ENCODE peak calls at places on chromosomes 7 and 10, in nine cellular contexts. One of them, this sample, is unnamed.

GRCh38 chr7:67440321-67440720 is 443.7 kb downstream of the TYW1 start:
- DNase-seq in spleen: no peak
- DNase-seq in HCT116: no peak
- DNase-seq in endothelial cell of umbilical vein: no peak
- DNase-seq in Panc1: no peak
- DNase-seq in vagina: no peak
- DNase-seq in transverse colon: no peak
- DNase-seq in K562: no peak
- DNase-seq in sigmoid colon: no peak
- DNase-seq in this sample: no peak

GRCh38 chr10:132236161-132236560 is 49.4 kb downstream of the DPYSL4 start:
- DNase-seq in spleen: no peak
- DNase-seq in HCT116: no peak
- DNase-seq in endothelial cell of umbilical vein: no peak
- DNase-seq in Panc1: no peak
- DNase-seq in vagina: no peak
- DNase-seq in transverse colon: no peak
- DNase-seq in K562: no peak
- DNase-seq in sigmoid colon: no peak
- DNase-seq in this sample: no peak

GRCh38 chr7:150375662-150376521 is 3.2 kb upstream of the ZNF775 start:
- DNase-seq in spleen: no peak
- DNase-seq in HCT116: no peak
- DNase-seq in endothelial cell of umbilical vein: no peak
- DNase-seq in Panc1: no peak
- DNase-seq in vagina: no peak
- DNase-seq in transverse colon: peak
- DNase-seq in K562: no peak
- DNase-seq in sigmoid colon: no peak
- DNase-seq in this sample: no peak

GRCh38 chr10:78165617-78166016 is 132.0 kb downstream of the RPS24 start:
- DNase-seq in spleen: no peak
- DNase-seq in HCT116: peak
- DNase-seq in endothelial cell of umbilical vein: no peak
- DNase-seq in Panc1: no peak
- DNase-seq in vagina: no peak
- DNase-seq in transverse colon: no peak
- DNase-seq in K562: no peak
- DNase-seq in sigmoid colon: no peak
- DNase-seq in this sample: no peak

GRCh38 chr7:97024209-97025129 is at the start of gene DLX5:
- DNase-seq in spleen: no peak
- DNase-seq in HCT116: no peak
- DNase-seq in endothelial cell of umbilical vein: no peak
- DNase-seq in Panc1: no peak
- DNase-seq in vagina: no peak
- DNase-seq in transverse colon: no peak
- DNase-seq in K562: no peak
- DNase-seq in sigmoid colon: no peak
- DNase-seq in this sample: no peak

GRCh38 chr7:32206987-32207386 is 136.8 kb upstream of the PDE1C start:
- DNase-seq in spleen: no peak
- DNase-seq in HCT116: no peak
- DNase-seq in endothelial cell of umbilical vein: peak
- DNase-seq in Panc1: no peak
- DNase-seq in vagina: peak
- DNase-seq in transverse colon: no peak
- DNase-seq in K562: peak
- DNase-seq in sigmoid colon: no peak
- DNase-seq in this sample: no peak

GRCh38 chr7:133797818-133798485 is 329.2 kb upstream of the LRGUK start:
- DNase-seq in spleen: no peak
- DNase-seq in HCT116: no peak
- DNase-seq in endothelial cell of umbilical vein: no peak
- DNase-seq in Panc1: no peak
- DNase-seq in vagina: no peak
- DNase-seq in transverse colon: no peak
- DNase-seq in K562: no peak
- DNase-seq in sigmoid colon: no peak
- DNase-seq in this sample: no peak

GRCh38 chr7:17046666-17047065 is 164.9 kb upstream of the AGR3 start:
- DNase-seq in spleen: no peak
- DNase-seq in HCT116: no peak
- DNase-seq in endothelial cell of umbilical vein: no peak
- DNase-seq in Panc1: no peak
- DNase-seq in vagina: no peak
- DNase-seq in transverse colon: no peak
- DNase-seq in K562: no peak
- DNase-seq in sigmoid colon: no peak
- DNase-seq in this sample: peak

GRCh38 chr10:68233045-68233444 is 1.1 kb upstream of the ATOH7 start:
- DNase-seq in spleen: no peak
- DNase-seq in HCT116: no peak
- DNase-seq in endothelial cell of umbilical vein: no peak
- DNase-seq in Panc1: no peak
- DNase-seq in vagina: no peak
- DNase-seq in transverse colon: no peak
- DNase-seq in K562: no peak
- DNase-seq in sigmoid colon: no peak
- DNase-seq in this sample: no peak

GRCh38 chr7:47795631-47796030 is 152.6 kb downstream of the PKD1L1 start:
- DNase-seq in spleen: no peak
- DNase-seq in HCT116: no peak
- DNase-seq in endothelial cell of umbilical vein: no peak
- DNase-seq in Panc1: no peak
- DNase-seq in vagina: no peak
- DNase-seq in transverse colon: no peak
- DNase-seq in K562: no peak
- DNase-seq in sigmoid colon: no peak
- DNase-seq in this sample: no peak

GRCh38 chr10:71381611-71382010 is 15.1 kb upstream of the CDH23 start:
- DNase-seq in spleen: no peak
- DNase-seq in HCT116: no peak
- DNase-seq in endothelial cell of umbilical vein: no peak
- DNase-seq in Panc1: no peak
- DNase-seq in vagina: no peak
- DNase-seq in transverse colon: no peak
- DNase-seq in K562: no peak
- DNase-seq in sigmoid colon: no peak
- DNase-seq in this sample: no peak

GRCh38 chr7:15780271-15780670 is 93.8 kb upstream of the MEOX2 start:
- DNase-seq in spleen: no peak
- DNase-seq in HCT116: no peak
- DNase-seq in endothelial cell of umbilical vein: peak
- DNase-seq in Panc1: no peak
- DNase-seq in vagina: no peak
- DNase-seq in transverse colon: no peak
- DNase-seq in K562: no peak
- DNase-seq in sigmoid colon: no peak
- DNase-seq in this sample: no peak

GRCh38 chr7:55133630-55134392 is 115.0 kb downstream of the EGFR start:
- DNase-seq in spleen: no peak
- DNase-seq in HCT116: peak
- DNase-seq in endothelial cell of umbilical vein: peak
- DNase-seq in Panc1: peak
- DNase-seq in vagina: peak
- DNase-seq in transverse colon: no peak
- DNase-seq in K562: peak
- DNase-seq in sigmoid colon: peak
- DNase-seq in this sample: peak

GRCh38 chr10:22605168-22605567 is 109.2 kb downstream of the PIP4K2A start:
- DNase-seq in spleen: no peak
- DNase-seq in HCT116: no peak
- DNase-seq in endothelial cell of umbilical vein: no peak
- DNase-seq in Panc1: no peak
- DNase-seq in vagina: no peak
- DNase-seq in transverse colon: no peak
- DNase-seq in K562: no peak
- DNase-seq in sigmoid colon: no peak
- DNase-seq in this sample: no peak

GRCh38 chr10:116989439-116989838 is 15.5 kb downstream of the SHTN1 start:
- DNase-seq in spleen: no peak
- DNase-seq in HCT116: no peak
- DNase-seq in endothelial cell of umbilical vein: no peak
- DNase-seq in Panc1: no peak
- DNase-seq in vagina: no peak
- DNase-seq in transverse colon: no peak
- DNase-seq in K562: no peak
- DNase-seq in sigmoid colon: no peak
- DNase-seq in this sample: no peak

GRCh38 chr10:91887075-91887899 is 22.0 kb downstream of the FGFBP3 start:
- DNase-seq in spleen: peak
- DNase-seq in HCT116: no peak
- DNase-seq in endothelial cell of umbilical vein: peak
- DNase-seq in Panc1: no peak
- DNase-seq in vagina: no peak
- DNase-seq in transverse colon: peak
- DNase-seq in K562: no peak
- DNase-seq in sigmoid colon: peak
- DNase-seq in this sample: no peak

GRCh38 chr10:121486906-121487305 is 111.3 kb downstream of the FGFR2 start:
- DNase-seq in spleen: no peak
- DNase-seq in HCT116: no peak
- DNase-seq in endothelial cell of umbilical vein: no peak
- DNase-seq in Panc1: no peak
- DNase-seq in vagina: no peak
- DNase-seq in transverse colon: no peak
- DNase-seq in K562: no peak
- DNase-seq in sigmoid colon: no peak
- DNase-seq in this sample: no peak
- TF ChIP-seq POLR2AphosphoS5 in spleen: no peak
- TF ChIP-seq POLR2AphosphoS5 in HCT116: no peak
- TF ChIP-seq POLR2AphosphoS5 in endothelial cell of umbilical vein: no peak
- TF ChIP-seq POLR2AphosphoS5 in Panc1: no peak
- TF ChIP-seq POLR2AphosphoS5 in vagina: no peak
- TF ChIP-seq POLR2AphosphoS5 in transverse colon: no peak
- TF ChIP-seq POLR2AphosphoS5 in K562: no peak
- TF ChIP-seq POLR2AphosphoS5 in sigmoid colon: no peak
- TF ChIP-seq POLR2AphosphoS5 in this sample: no peak

DNA sequence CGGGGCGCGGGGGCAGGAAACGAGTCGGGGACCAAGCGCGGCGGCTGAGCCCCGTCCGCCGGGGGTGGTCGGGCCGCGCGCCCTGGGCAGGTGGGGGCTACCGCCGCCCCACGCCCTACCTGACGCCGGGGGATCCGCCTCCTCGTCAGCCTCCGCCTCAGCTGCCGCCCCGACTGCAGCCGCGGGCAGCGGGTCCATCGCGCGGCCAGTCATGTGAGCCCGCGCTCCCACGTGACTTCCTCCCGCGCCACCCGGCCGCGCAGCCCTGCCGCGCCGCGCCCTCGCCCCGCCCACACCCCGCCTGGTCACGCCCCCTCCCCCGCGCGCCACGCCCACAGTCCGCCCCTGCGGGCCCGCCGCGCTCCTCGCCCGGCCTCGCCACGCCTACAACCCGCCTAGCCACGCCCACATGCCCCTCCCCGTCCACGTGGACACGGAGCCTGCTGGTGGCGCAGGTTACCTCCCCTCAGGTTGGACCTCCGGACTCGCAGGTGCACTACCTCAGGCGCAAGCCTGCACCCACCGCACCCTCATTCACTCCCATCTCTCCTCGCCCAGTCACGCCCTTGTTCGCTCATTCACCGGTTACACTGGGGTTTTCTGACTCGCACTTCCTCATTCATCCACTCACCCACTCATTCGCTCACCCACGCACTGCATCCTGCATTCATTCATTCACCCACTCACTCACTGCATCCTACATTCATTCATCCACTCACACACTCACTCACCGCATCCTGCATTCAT is at the start of gene SNX8:
- DNase-seq in spleen: peak
- DNase-seq in HCT116: peak
- DNase-seq in endothelial cell of umbilical vein: peak
- DNase-seq in Panc1: peak
- DNase-seq in vagina: no peak
- DNase-seq in transverse colon: peak
- DNase-seq in K562: peak
- DNase-seq in sigmoid colon: peak
- DNase-seq in this sample: peak
- TF ChIP-seq POLR2AphosphoS5 in spleen: peak
- TF ChIP-seq POLR2AphosphoS5 in HCT116: peak
- TF ChIP-seq POLR2AphosphoS5 in endothelial cell of umbilical vein: peak
- TF ChIP-seq POLR2AphosphoS5 in Panc1: peak
- TF ChIP-seq POLR2AphosphoS5 in vagina: no peak
- TF ChIP-seq POLR2AphosphoS5 in transverse colon: peak
- TF ChIP-seq POLR2AphosphoS5 in K562: peak
- TF ChIP-seq POLR2AphosphoS5 in sigmoid colon: peak
- TF ChIP-seq POLR2AphosphoS5 in this sample: no peak

GRCh38 chr7:126698909-126699308 is 553.8 kb downstream of the GRM8 start:
- DNase-seq in spleen: no peak
- DNase-seq in HCT116: no peak
- DNase-seq in endothelial cell of umbilical vein: no peak
- DNase-seq in Panc1: no peak
- DNase-seq in vagina: no peak
- DNase-seq in transverse colon: no peak
- DNase-seq in K562: no peak
- DNase-seq in sigmoid colon: no peak
- DNase-seq in this sample: no peak

GRCh38 chr7:126699707-126700106 is 553.0 kb downstream of the GRM8 start:
- DNase-seq in spleen: no peak
- DNase-seq in HCT116: no peak
- DNase-seq in endothelial cell of umbilical vein: no peak
- DNase-seq in Panc1: no peak
- DNase-seq in vagina: no peak
- DNase-seq in transverse colon: no peak
- DNase-seq in K562: no peak
- DNase-seq in sigmoid colon: no peak
- DNase-seq in this sample: no peak

GRCh38 chr7:126702242-126703016 is 550.3 kb downstream of the GRM8 start:
- DNase-seq in spleen: no peak
- DNase-seq in HCT116: no peak
- DNase-seq in endothelial cell of umbilical vein: peak
- DNase-seq in Panc1: no peak
- DNase-seq in vagina: no peak
- DNase-seq in transverse colon: no peak
- DNase-seq in K562: no peak
- DNase-seq in sigmoid colon: no peak
- DNase-seq in this sample: no peak

GRCh38 chr7:126698446-126698845 is 554.3 kb downstream of the GRM8 start:
- DNase-seq in spleen: no peak
- DNase-seq in HCT116: no peak
- DNase-seq in endothelial cell of umbilical vein: peak
- DNase-seq in Panc1: no peak
- DNase-seq in vagina: no peak
- DNase-seq in transverse colon: no peak
- DNase-seq in K562: no peak
- DNase-seq in sigmoid colon: no peak
- DNase-seq in this sample: no peak

GRCh38 chr7:126700807-126701604 is 551.7 kb downstream of the GRM8 start:
- DNase-seq in spleen: peak
- DNase-seq in HCT116: peak
- DNase-seq in endothelial cell of umbilical vein: peak
- DNase-seq in Panc1: peak
- DNase-seq in vagina: no peak
- DNase-seq in transverse colon: peak
- DNase-seq in K562: peak
- DNase-seq in sigmoid colon: no peak
- DNase-seq in this sample: no peak
- TF ChIP-seq POLR2AphosphoS5 in spleen: no peak
- TF ChIP-seq POLR2AphosphoS5 in HCT116: peak
- TF ChIP-seq POLR2AphosphoS5 in endothelial cell of umbilical vein: peak
- TF ChIP-seq POLR2AphosphoS5 in Panc1: no peak
- TF ChIP-seq POLR2AphosphoS5 in vagina: no peak
- TF ChIP-seq POLR2AphosphoS5 in transverse colon: no peak
- TF ChIP-seq POLR2AphosphoS5 in K562: peak
- TF ChIP-seq POLR2AphosphoS5 in sigmoid colon: no peak
- TF ChIP-seq POLR2AphosphoS5 in this sample: no peak

GRCh38 chr7:132108553-132108952 is 467.7 kb downstream of the PLXNA4 start:
- DNase-seq in spleen: no peak
- DNase-seq in HCT116: no peak
- DNase-seq in endothelial cell of umbilical vein: no peak
- DNase-seq in Panc1: no peak
- DNase-seq in vagina: no peak
- DNase-seq in transverse colon: no peak
- DNase-seq in K562: no peak
- DNase-seq in sigmoid colon: no peak
- DNase-seq in this sample: no peak
- TF ChIP-seq POLR2AphosphoS5 in spleen: no peak
- TF ChIP-seq POLR2AphosphoS5 in HCT116: no peak
- TF ChIP-seq POLR2AphosphoS5 in endothelial cell of umbilical vein: no peak
- TF ChIP-seq POLR2AphosphoS5 in Panc1: no peak
- TF ChIP-seq POLR2AphosphoS5 in vagina: no peak
- TF ChIP-seq POLR2AphosphoS5 in transverse colon: no peak
- TF ChIP-seq POLR2AphosphoS5 in K562: no peak
- TF ChIP-seq POLR2AphosphoS5 in sigmoid colon: no peak
- TF ChIP-seq POLR2AphosphoS5 in this sample: no peak